ENCODE peak calls at places on chromosomes 3 and 15, in seven cellular contexts. One of them, this sample, is unnamed.

GRCh38 chr15:63497642-63498100 is 6.7 kb upstream of the USP3 start:
- DNase-seq in activated CD4-positive, alpha-beta T cell treated with anti-CD3 and anti-CD28 coated beads, Interleukin-2, amount 10 ng/mL, durations not matched to agents 7 days and 5 days: peak
- DNase-seq in NCI-H1417: no peak
- DNase-seq in stimulated activated CD4-positive, alpha-beta T cell treated with anti-CD3 and anti-CD28 coated beads, TNF-alpha, amount 100 ng/mL, for 48 hours: no peak
- DNase-seq in NCI-H1105 treated with DMSO at 0.1 percent for 48 hours: no peak
- DNase-seq in posterior cingulate gyrus: no peak
- DNase-seq in naive thymus-derived CD4-positive, alpha-beta T cell: peak
- DNase-seq in this sample: no peak

GRCh38 chr15:61726166-61726565 is 334.1 kb downstream of the VPS13C start:
- DNase-seq in activated CD4-positive, alpha-beta T cell treated with anti-CD3 and anti-CD28 coated beads, Interleukin-2, amount 10 ng/mL, durations not matched to agents 7 days and 5 days: no peak
- DNase-seq in NCI-H1417: no peak
- DNase-seq in stimulated activated CD4-positive, alpha-beta T cell treated with anti-CD3 and anti-CD28 coated beads, TNF-alpha, amount 100 ng/mL, for 48 hours: no peak
- DNase-seq in NCI-H1105 treated with DMSO at 0.1 percent for 48 hours: no peak
- DNase-seq in posterior cingulate gyrus: no peak
- DNase-seq in naive thymus-derived CD4-positive, alpha-beta T cell: no peak
- DNase-seq in this sample: no peak

GRCh38 chr3:127729556-127730056 is 56.9 kb downstream of the ABTB1 start:
- DNase-seq in activated CD4-positive, alpha-beta T cell treated with anti-CD3 and anti-CD28 coated beads, Interleukin-2, amount 10 ng/mL, durations not matched to agents 7 days and 5 days: no peak
- DNase-seq in NCI-H1417: no peak
- DNase-seq in stimulated activated CD4-positive, alpha-beta T cell treated with anti-CD3 and anti-CD28 coated beads, TNF-alpha, amount 100 ng/mL, for 48 hours: no peak
- DNase-seq in NCI-H1105 treated with DMSO at 0.1 percent for 48 hours: no peak
- DNase-seq in posterior cingulate gyrus: no peak
- DNase-seq in naive thymus-derived CD4-positive, alpha-beta T cell: no peak
- DNase-seq in this sample: no peak

GRCh38 chr15:80694624-80695098 is 449 bp upstream of the ABHD17C start:
- DNase-seq in activated CD4-positive, alpha-beta T cell treated with anti-CD3 and anti-CD28 coated beads, Interleukin-2, amount 10 ng/mL, durations not matched to agents 7 days and 5 days: peak
- DNase-seq in NCI-H1417: no peak
- DNase-seq in stimulated activated CD4-positive, alpha-beta T cell treated with anti-CD3 and anti-CD28 coated beads, TNF-alpha, amount 100 ng/mL, for 48 hours: no peak
- DNase-seq in NCI-H1105 treated with DMSO at 0.1 percent for 48 hours: no peak
- DNase-seq in posterior cingulate gyrus: no peak
- DNase-seq in naive thymus-derived CD4-positive, alpha-beta T cell: peak
- DNase-seq in this sample: peak

GRCh38 chr3:131326307-131326706 is 55.3 kb upstream of the NUDT16 start:
- DNase-seq in activated CD4-positive, alpha-beta T cell treated with anti-CD3 and anti-CD28 coated beads, Interleukin-2, amount 10 ng/mL, durations not matched to agents 7 days and 5 days: no peak
- DNase-seq in NCI-H1417: no peak
- DNase-seq in stimulated activated CD4-positive, alpha-beta T cell treated with anti-CD3 and anti-CD28 coated beads, TNF-alpha, amount 100 ng/mL, for 48 hours: no peak
- DNase-seq in NCI-H1105 treated with DMSO at 0.1 percent for 48 hours: no peak
- DNase-seq in posterior cingulate gyrus: no peak
- DNase-seq in naive thymus-derived CD4-positive, alpha-beta T cell: no peak
- DNase-seq in this sample: no peak

GRCh38 chr3:8996681-8997121 is 33.4 kb upstream of the RAD18 start:
- DNase-seq in activated CD4-positive, alpha-beta T cell treated with anti-CD3 and anti-CD28 coated beads, Interleukin-2, amount 10 ng/mL, durations not matched to agents 7 days and 5 days: no peak
- DNase-seq in NCI-H1417: no peak
- DNase-seq in stimulated activated CD4-positive, alpha-beta T cell treated with anti-CD3 and anti-CD28 coated beads, TNF-alpha, amount 100 ng/mL, for 48 hours: no peak
- DNase-seq in NCI-H1105 treated with DMSO at 0.1 percent for 48 hours: no peak
- DNase-seq in posterior cingulate gyrus: peak
- DNase-seq in naive thymus-derived CD4-positive, alpha-beta T cell: no peak
- DNase-seq in this sample: no peak

GRCh38 chr3:31936661-31937060 is 44.4 kb downstream of the OSBPL10 start:
- DNase-seq in activated CD4-positive, alpha-beta T cell treated with anti-CD3 and anti-CD28 coated beads, Interleukin-2, amount 10 ng/mL, durations not matched to agents 7 days and 5 days: no peak
- DNase-seq in NCI-H1417: no peak
- DNase-seq in stimulated activated CD4-positive, alpha-beta T cell treated with anti-CD3 and anti-CD28 coated beads, TNF-alpha, amount 100 ng/mL, for 48 hours: no peak
- DNase-seq in NCI-H1105 treated with DMSO at 0.1 percent for 48 hours: no peak
- DNase-seq in posterior cingulate gyrus: no peak
- DNase-seq in naive thymus-derived CD4-positive, alpha-beta T cell: no peak
- DNase-seq in this sample: no peak

GRCh38 chr15:57726411-57726810 is 19.9 kb downstream of the POLR2M start:
- DNase-seq in activated CD4-positive, alpha-beta T cell treated with anti-CD3 and anti-CD28 coated beads, Interleukin-2, amount 10 ng/mL, durations not matched to agents 7 days and 5 days: no peak
- DNase-seq in NCI-H1417: no peak
- DNase-seq in stimulated activated CD4-positive, alpha-beta T cell treated with anti-CD3 and anti-CD28 coated beads, TNF-alpha, amount 100 ng/mL, for 48 hours: no peak
- DNase-seq in NCI-H1105 treated with DMSO at 0.1 percent for 48 hours: no peak
- DNase-seq in posterior cingulate gyrus: no peak
- DNase-seq in naive thymus-derived CD4-positive, alpha-beta T cell: no peak
- DNase-seq in this sample: peak

GRCh38 chr15:61712124-61712759 is 348.0 kb downstream of the VPS13C start:
- DNase-seq in activated CD4-positive, alpha-beta T cell treated with anti-CD3 and anti-CD28 coated beads, Interleukin-2, amount 10 ng/mL, durations not matched to agents 7 days and 5 days: no peak
- DNase-seq in NCI-H1417: no peak
- DNase-seq in stimulated activated CD4-positive, alpha-beta T cell treated with anti-CD3 and anti-CD28 coated beads, TNF-alpha, amount 100 ng/mL, for 48 hours: no peak
- DNase-seq in NCI-H1105 treated with DMSO at 0.1 percent for 48 hours: no peak
- DNase-seq in posterior cingulate gyrus: no peak
- DNase-seq in naive thymus-derived CD4-positive, alpha-beta T cell: no peak
- DNase-seq in this sample: no peak

GRCh38 chr15:33132722-33133345 is 61.7 kb downstream of the FMN1 start:
- DNase-seq in activated CD4-positive, alpha-beta T cell treated with anti-CD3 and anti-CD28 coated beads, Interleukin-2, amount 10 ng/mL, durations not matched to agents 7 days and 5 days: no peak
- DNase-seq in NCI-H1417: peak
- DNase-seq in stimulated activated CD4-positive, alpha-beta T cell treated with anti-CD3 and anti-CD28 coated beads, TNF-alpha, amount 100 ng/mL, for 48 hours: no peak
- DNase-seq in NCI-H1105 treated with DMSO at 0.1 percent for 48 hours: peak
- DNase-seq in posterior cingulate gyrus: no peak
- DNase-seq in naive thymus-derived CD4-positive, alpha-beta T cell: no peak
- DNase-seq in this sample: peak

GRCh38 chr15:60814855-60815254 is 335.9 kb upstream of the ICE2 start:
- DNase-seq in activated CD4-positive, alpha-beta T cell treated with anti-CD3 and anti-CD28 coated beads, Interleukin-2, amount 10 ng/mL, durations not matched to agents 7 days and 5 days: no peak
- DNase-seq in NCI-H1417: no peak
- DNase-seq in stimulated activated CD4-positive, alpha-beta T cell treated with anti-CD3 and anti-CD28 coated beads, TNF-alpha, amount 100 ng/mL, for 48 hours: no peak
- DNase-seq in NCI-H1105 treated with DMSO at 0.1 percent for 48 hours: no peak
- DNase-seq in posterior cingulate gyrus: no peak
- DNase-seq in naive thymus-derived CD4-positive, alpha-beta T cell: no peak
- DNase-seq in this sample: no peak

GRCh38 chr3:171838218-171838720 is 4.9 kb upstream of the TMEM212 start:
- DNase-seq in activated CD4-positive, alpha-beta T cell treated with anti-CD3 and anti-CD28 coated beads, Interleukin-2, amount 10 ng/mL, durations not matched to agents 7 days and 5 days: no peak
- DNase-seq in NCI-H1417: no peak
- DNase-seq in stimulated activated CD4-positive, alpha-beta T cell treated with anti-CD3 and anti-CD28 coated beads, TNF-alpha, amount 100 ng/mL, for 48 hours: no peak
- DNase-seq in NCI-H1105 treated with DMSO at 0.1 percent for 48 hours: no peak
- DNase-seq in posterior cingulate gyrus: peak
- DNase-seq in naive thymus-derived CD4-positive, alpha-beta T cell: no peak
- DNase-seq in this sample: peak

GRCh38 chr3:10505050-10505790 is at the start of gene ATP2B2:
- DNase-seq in activated CD4-positive, alpha-beta T cell treated with anti-CD3 and anti-CD28 coated beads, Interleukin-2, amount 10 ng/mL, durations not matched to agents 7 days and 5 days: no peak
- DNase-seq in NCI-H1417: peak
- DNase-seq in stimulated activated CD4-positive, alpha-beta T cell treated with anti-CD3 and anti-CD28 coated beads, TNF-alpha, amount 100 ng/mL, for 48 hours: no peak
- DNase-seq in NCI-H1105 treated with DMSO at 0.1 percent for 48 hours: peak
- DNase-seq in posterior cingulate gyrus: peak
- DNase-seq in naive thymus-derived CD4-positive, alpha-beta T cell: peak
- DNase-seq in this sample: no peak

GRCh38 chr15:81108427-81108826 is 25.6 kb upstream of the CFAP161 start:
- DNase-seq in activated CD4-positive, alpha-beta T cell treated with anti-CD3 and anti-CD28 coated beads, Interleukin-2, amount 10 ng/mL, durations not matched to agents 7 days and 5 days: peak
- DNase-seq in NCI-H1417: no peak
- DNase-seq in stimulated activated CD4-positive, alpha-beta T cell treated with anti-CD3 and anti-CD28 coated beads, TNF-alpha, amount 100 ng/mL, for 48 hours: no peak
- DNase-seq in NCI-H1105 treated with DMSO at 0.1 percent for 48 hours: no peak
- DNase-seq in posterior cingulate gyrus: no peak
- DNase-seq in naive thymus-derived CD4-positive, alpha-beta T cell: no peak
- DNase-seq in this sample: no peak

GRCh38 chr3:12076666-12077065 is 72.5 kb downstream of the SYN2 start:
- DNase-seq in activated CD4-positive, alpha-beta T cell treated with anti-CD3 and anti-CD28 coated beads, Interleukin-2, amount 10 ng/mL, durations not matched to agents 7 days and 5 days: no peak
- DNase-seq in NCI-H1417: no peak
- DNase-seq in stimulated activated CD4-positive, alpha-beta T cell treated with anti-CD3 and anti-CD28 coated beads, TNF-alpha, amount 100 ng/mL, for 48 hours: no peak
- DNase-seq in NCI-H1105 treated with DMSO at 0.1 percent for 48 hours: no peak
- DNase-seq in posterior cingulate gyrus: no peak
- DNase-seq in naive thymus-derived CD4-positive, alpha-beta T cell: no peak
- DNase-seq in this sample: no peak

GRCh38 chr3:28317438-28318022 is 31.0 kb upstream of the ZCWPW2 start:
- DNase-seq in activated CD4-positive, alpha-beta T cell treated with anti-CD3 and anti-CD28 coated beads, Interleukin-2, amount 10 ng/mL, durations not matched to agents 7 days and 5 days: peak
- DNase-seq in NCI-H1417: peak
- DNase-seq in stimulated activated CD4-positive, alpha-beta T cell treated with anti-CD3 and anti-CD28 coated beads, TNF-alpha, amount 100 ng/mL, for 48 hours: peak
- DNase-seq in NCI-H1105 treated with DMSO at 0.1 percent for 48 hours: peak
- DNase-seq in posterior cingulate gyrus: no peak
- DNase-seq in naive thymus-derived CD4-positive, alpha-beta T cell: peak
- DNase-seq in this sample: peak

This sample was measured in ACHN.